ENCODE peak calls at places on chromosome 4, in four cellular contexts. R is fibroblast of mammary gland, W is endothelial cell, Z is activated B cell treated with CpG ODN at 0.5 μM for 24 hours. Y is an unnamed sample.

GRCh38 chr4:7539659-7540058 is 104.9 kb upstream of the PSAPL1 start:
- DNase-seq in R (no peak), W (no peak), Z (no peak), Y (no peak)

GRCh38 chr4:84691800-84692199 is 108.9 kb downstream of the CDS1 start:
- DNase-seq in R (no peak), W (no peak), Z (no peak), Y (no peak)

GRCh38 chr4:105594094-105595010 is 41.9 kb downstream of the ARHGEF38 start:
- DNase-seq in R (no peak), W (no peak), Z (no peak), Y (no peak)

GRCh38 chr4:73883306-73883705 is 14.1 kb downstream of the CXCL1 start:
- DNase-seq in R (peak; percentile 91), W (no peak), Z (no peak), Y (no peak)

GRCh38 chr4:21830272-21830671 is 118.3 kb downstream of the KCNIP4 start:
- DNase-seq in R (peak; percentile 20), W (no peak), Z (no peak), Y (no peak)

GRCh38 chr4:163920426-163920825 is 425.9 kb downstream of the TMA16 start:
- DNase-seq in R (no peak), W (no peak), Z (no peak), Y (no peak)

GRCh38 chr4:39616651-39617050 is 22.0 kb downstream of the SMIM14 start:
- DNase-seq in R (peak; percentile 38), W (no peak), Z (no peak), Y (no peak)

GRCh38 chr4:2354127-2354526 is 64.3 kb downstream of the ZFYVE28 start:
- DNase-seq in R (peak; percentile 7), W (no peak), Z (no peak), Y (peak; percentile 57)

GRCh38 chr4:185104733-185105132 is 38.3 kb upstream of the SLC25A4 start:
- DNase-seq in R (no peak), W (no peak), Z (no peak), Y (no peak)

GRCh38 chr4:152535236-152535902 is 523 bp downstream of the FBXW7 start:
- DNase-seq in R (no peak), W (peak; percentile 22), Z (peak; percentile 46), Y (no peak)

GRCh38 chr4:183448436-183448835 is 4.0 kb downstream of the CDKN2AIP start:
- DNase-seq in R (peak; percentile 11), W (no peak), Z (no peak), Y (no peak)

GRCh38 chr4:42341518-42342026 is 55.7 kb upstream of the SHISA3 start:
- DNase-seq in R (peak; percentile 42), W (no peak), Z (no peak), Y (no peak)

GRCh38 chr4:186304816-186305520 is 39.0 kb downstream of the F11 start:
- DNase-seq in R (no peak), W (no peak), Z (no peak), Y (no peak)

GRCh38 chr4:79576480-79576803 is 168.4 kb upstream of the GK2 start:
- DNase-seq in R (peak; percentile 49), W (peak; percentile 13), Z (no peak), Y (no peak)

GRCh38 chr4:69617083-69617694 is 22.3 kb downstream of the UGT2A2 start:
- DNase-seq in R (peak; percentile 43), W (peak; percentile 30), Z (no peak), Y (no peak)

GRCh38 chr4:88999392-88999791 is 57.6 kb downstream of the FAM13A start:
- DNase-seq in R (no peak), W (no peak), Z (no peak), Y (no peak)

GRCh38 chr4:101393256-101393655 is 45.9 kb upstream of the PPP3CA start:
- DNase-seq in R (peak; percentile 78), W (no peak), Z (no peak), Y (no peak)

GRCh38 chr4:139416073-139416673 is 37.7 kb upstream of the RAB33B start:
- DNase-seq in R (peak; percentile 67), W (peak; percentile 15), Z (no peak), Y (no peak)

GRCh38 chr4:159422626-159423025 is 319.7 kb downstream of the RAPGEF2 start:
- DNase-seq in R (no peak), W (no peak), Z (no peak), Y (no peak)

GRCh38 chr4:185115827-185116232 is 27.2 kb upstream of the SLC25A4 start:
- DNase-seq in R (peak; percentile 81), W (no peak), Z (no peak), Y (no peak)

GRCh38 chr4:1579834-1580686 is 104.1 kb downstream of the FAM53A start:
- DNase-seq in R (peak; percentile 43), W (peak; percentile 90), Z (peak; percentile 89), Y (no peak)

GRCh38 chr4:59247032-59247431 is 1953.1 kb upstream of the ADGRL3 start:
- DNase-seq in R (no peak), W (no peak), Z (no peak), Y (no peak)
- TF ChIP-seq CTCF in R (no peak), W (peak; percentile 55), Z (no peak), Y (peak; percentile 37)

DNA sequence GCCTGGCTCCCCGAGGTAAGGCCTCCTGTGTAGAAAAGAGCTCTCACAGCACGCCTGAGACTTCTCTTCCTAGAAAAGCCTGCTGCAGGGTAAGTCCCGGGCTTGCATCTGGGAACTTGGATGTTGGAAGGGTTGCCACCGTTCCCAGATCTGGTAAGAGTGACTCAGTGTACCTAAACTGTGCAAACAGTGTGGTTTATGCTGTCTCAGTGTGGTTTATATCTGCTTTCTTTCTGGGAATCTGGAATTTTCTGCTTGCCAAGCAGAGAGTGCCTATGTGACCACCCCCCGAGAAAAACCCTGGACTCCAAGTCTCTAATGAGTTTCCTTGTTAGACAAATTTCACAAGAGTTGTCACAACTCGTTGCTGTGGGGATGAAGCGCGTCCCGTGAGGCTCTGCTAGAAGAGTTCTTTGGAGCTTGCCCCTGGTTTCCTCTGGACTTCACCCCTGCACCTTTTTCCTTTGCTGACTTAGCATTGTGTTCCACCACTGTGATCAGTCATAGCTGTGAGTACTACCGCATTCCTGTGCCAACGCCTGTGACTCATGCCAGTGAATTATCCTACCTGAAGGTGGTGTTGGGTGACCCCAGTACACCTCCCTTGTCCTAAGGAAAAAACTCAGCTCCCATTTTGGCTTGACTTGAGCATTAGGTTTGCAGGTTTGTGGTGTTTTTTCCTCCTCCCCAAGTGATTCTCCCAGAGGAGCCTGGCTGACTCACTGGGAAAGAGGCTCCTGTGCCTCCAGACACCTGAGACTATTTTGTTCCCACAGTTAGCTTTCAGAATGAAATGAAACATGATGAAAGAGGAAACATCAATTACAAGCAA is 14.5 kb downstream of the SLC2A9 start:
- DNase-seq in R (peak; percentile 35), W (no peak), Z (no peak), Y (no peak)
- TF ChIP-seq CTCF in R (no peak), W (no peak), Z (no peak), Y (no peak)

DNA sequence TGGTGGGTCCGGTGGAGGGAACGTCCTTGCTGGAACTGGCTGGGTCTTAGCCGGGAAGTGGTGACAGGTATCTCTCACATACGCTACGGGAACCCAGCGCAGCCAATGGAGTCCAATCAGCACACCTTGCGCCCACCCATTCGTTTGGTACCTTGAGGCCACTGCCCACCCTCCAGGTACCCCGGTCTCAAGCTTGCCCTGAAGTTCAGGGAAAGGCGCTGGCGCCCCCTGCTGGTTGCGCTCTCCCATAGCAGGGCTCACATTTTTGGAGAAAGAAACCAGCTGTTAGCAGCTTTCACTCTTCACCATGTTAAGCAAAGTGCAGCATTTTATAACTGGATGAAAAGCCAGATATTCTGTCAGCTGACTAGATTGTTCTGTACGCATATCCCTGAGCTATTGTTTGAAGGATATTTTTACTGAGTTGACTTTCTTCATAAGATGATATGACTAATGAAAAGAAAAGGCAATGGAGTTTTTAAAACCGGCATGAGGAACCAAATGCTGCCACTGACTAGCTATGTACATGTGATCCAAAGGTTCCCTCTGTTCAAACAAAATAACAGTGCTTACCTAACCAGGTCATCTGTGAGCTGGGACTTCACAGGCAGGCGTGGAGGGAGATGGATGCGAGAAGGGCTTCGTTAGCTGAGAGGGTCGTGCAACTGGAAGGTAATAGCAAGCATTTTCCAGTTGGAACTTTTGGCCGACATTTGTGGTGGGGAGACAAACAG is 43.7 kb downstream of the OTOP1 start:
- DNase-seq in R (peak; percentile 10), W (peak; percentile 62), Z (no peak), Y (no peak)
- TF ChIP-seq CTCF in R (peak; percentile 64), W (peak; percentile 96), Z (no peak), Y (peak; percentile 51)

GRCh38 chr4:156111706-156112105 is 158.0 kb upstream of the CTSO start:
- DNase-seq in R (no peak), W (no peak), Z (no peak), Y (no peak)

GRCh38 chr4:156109943-156110925 is 156.6 kb upstream of the CTSO start:
- DNase-seq in R (peak; percentile 70), W (no peak), Z (no peak), Y (no peak)

GRCh38 chr4:156118821-156119220 is 165.2 kb upstream of the CTSO start:
- DNase-seq in R (no peak), W (no peak), Z (no peak), Y (no peak)

DNA sequence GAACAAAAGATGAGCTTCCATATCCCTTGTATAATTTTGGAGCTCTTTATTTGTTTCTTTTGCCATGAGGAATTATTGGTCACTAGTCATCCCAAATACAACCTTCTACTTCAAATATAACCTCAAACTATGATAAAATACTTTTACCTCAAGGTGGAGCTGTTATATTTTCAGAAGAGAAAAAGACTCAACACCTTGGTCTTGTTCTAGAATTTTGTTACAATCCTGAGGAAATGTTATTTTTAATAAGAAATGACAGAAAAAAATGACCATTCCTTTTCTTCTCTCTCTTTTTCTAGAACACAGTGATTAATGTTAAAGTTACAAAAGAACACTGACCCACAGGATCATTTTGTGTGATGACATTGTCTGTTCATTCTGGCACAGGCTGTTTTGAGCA is 159.5 kb upstream of the CTSO start:
- DNase-seq in R (no peak), W (no peak), Z (no peak), Y (no peak)
- TF ChIP-seq CTCF in R (peak; percentile 21), W (no peak), Z (no peak), Y (peak; percentile 43)

GRCh38 chr4:168174308-168174707 is 82.0 kb downstream of the ANXA10 start:
- DNase-seq in R (no peak), W (no peak), Z (no peak), Y (no peak)
- TF ChIP-seq CTCF in R (no peak), W (no peak), Z (no peak), Y (no peak)

DNA sequence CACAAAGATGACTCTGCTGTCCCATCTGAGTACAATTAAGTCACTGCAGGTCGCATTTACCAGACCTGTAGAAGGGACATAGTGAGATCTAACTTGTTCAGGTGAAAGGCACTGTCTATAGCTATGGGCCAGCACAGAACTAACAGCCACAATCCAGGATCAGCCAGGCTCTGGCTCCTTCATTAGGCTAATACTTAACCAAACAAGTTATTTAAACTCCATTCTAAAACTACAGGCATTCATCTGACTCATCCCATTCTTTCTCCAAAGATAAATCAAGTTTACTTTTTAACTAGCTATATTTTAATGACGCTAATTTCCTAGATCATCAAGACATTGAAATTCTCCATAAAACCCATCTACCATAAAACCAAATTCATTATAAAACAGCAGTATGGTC is 62.5 kb downstream of the STX18 start:
- DNase-seq in R (no peak), W (no peak), Z (no peak), Y (no peak)
- TF ChIP-seq CTCF in R (no peak), W (no peak), Z (no peak), Y (no peak)

DNA sequence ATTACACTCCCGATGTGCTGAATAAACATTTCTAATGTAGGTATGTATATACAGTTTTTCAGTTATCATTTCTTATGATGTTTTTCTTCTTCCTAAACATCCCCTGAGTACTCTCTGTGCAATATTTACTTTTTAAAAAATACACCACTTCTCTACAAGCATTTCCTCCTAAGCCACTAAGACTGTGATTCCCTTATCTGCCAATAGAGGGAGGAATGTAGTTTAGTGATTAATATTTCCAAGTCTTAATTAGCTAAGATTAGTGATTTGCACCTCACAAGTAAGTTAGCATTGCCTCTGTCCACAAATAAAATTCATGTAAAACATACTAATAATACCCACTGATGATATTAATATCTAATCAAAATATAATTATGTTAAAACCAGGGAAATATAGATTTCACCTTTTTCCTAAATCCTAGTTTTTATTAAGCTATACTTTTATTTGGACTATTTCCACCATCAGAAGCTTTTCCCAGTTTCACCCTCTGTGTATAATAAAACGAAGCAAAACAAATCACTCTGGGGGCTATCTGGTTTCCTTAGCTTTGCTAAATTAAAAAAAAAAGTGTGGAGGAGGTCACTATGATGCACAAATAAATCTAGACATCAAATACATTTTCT is 909.1 kb downstream of the FAT4 start:
- DNase-seq in R (peak; percentile 41), W (no peak), Z (no peak), Y (no peak)
- TF ChIP-seq CTCF in R (peak; percentile 82), W (peak; percentile 89), Z (no peak), Y (peak; percentile 56)

Y was measured in D721Med.